ENCODE peak calls at places on chromosomes 6 and 20, in ten cellular contexts. One of them, this sample, is unnamed.

GRCh38 chr6:131770776-131771175 is 37.0 kb upstream of the ENPP1 start:
- DNase-seq in left colon: no peak
- DNase-seq in RPMI7951: no peak
- DNase-seq in cardiac fibroblast: peak; percentile 12
- DNase-seq in ureter: no peak
- DNase-seq in pons: no peak
- DNase-seq in ovary: no peak
- DNase-seq in left cardiac atrium: no peak
- DNase-seq in EL: no peak
- DNase-seq in HS-5: no peak
- DNase-seq in this sample: no peak

GRCh38 chr20:61253640-61254511 is 1.8 kb downstream of the CDH4 start:
- DNase-seq in left colon: no peak
- DNase-seq in RPMI7951: no peak
- DNase-seq in cardiac fibroblast: no peak
- DNase-seq in ureter: no peak
- DNase-seq in pons: no peak
- DNase-seq in ovary: no peak
- DNase-seq in left cardiac atrium: no peak
- DNase-seq in EL: peak; percentile 25
- DNase-seq in HS-5: no peak
- DNase-seq in this sample: no peak

GRCh38 chr20:14583413-14583812 is 246.0 kb upstream of the FLRT3 start:
- DNase-seq in left colon: no peak
- DNase-seq in RPMI7951: no peak
- DNase-seq in cardiac fibroblast: no peak
- DNase-seq in ureter: no peak
- DNase-seq in pons: no peak
- DNase-seq in ovary: no peak
- DNase-seq in left cardiac atrium: no peak
- DNase-seq in EL: peak; percentile 30
- DNase-seq in HS-5: no peak
- DNase-seq in this sample: peak; percentile 8

GRCh38 chr6:50272611-50273010 is 222.9 kb upstream of the DEFB112 start:
- DNase-seq in left colon: no peak
- DNase-seq in RPMI7951: peak; percentile 13
- DNase-seq in cardiac fibroblast: no peak
- DNase-seq in ureter: no peak
- DNase-seq in pons: no peak
- DNase-seq in ovary: no peak
- DNase-seq in left cardiac atrium: no peak
- DNase-seq in EL: peak; percentile 1
- DNase-seq in HS-5: no peak
- DNase-seq in this sample: peak; percentile 77

GRCh38 chr20:63536997-63537524 is at the start of gene PTK6:
- DNase-seq in left colon: peak; percentile 90
- DNase-seq in RPMI7951: no peak
- DNase-seq in cardiac fibroblast: no peak
- DNase-seq in ureter: peak; percentile 83
- DNase-seq in pons: no peak
- DNase-seq in ovary: no peak
- DNase-seq in left cardiac atrium: peak; percentile 60
- DNase-seq in EL: no peak
- DNase-seq in HS-5: no peak
- DNase-seq in this sample: peak; percentile 39

GRCh38 chr20:34369265-34369664 is 6.2 kb downstream of the ITCH start:
- DNase-seq in left colon: no peak
- DNase-seq in RPMI7951: no peak
- DNase-seq in cardiac fibroblast: no peak
- DNase-seq in ureter: no peak
- DNase-seq in pons: no peak
- DNase-seq in ovary: no peak
- DNase-seq in left cardiac atrium: no peak
- DNase-seq in EL: no peak
- DNase-seq in HS-5: no peak
- DNase-seq in this sample: no peak

GRCh38 chr20:62172666-62173065 is 10.2 kb upstream of the MTG2 start:
- DNase-seq in left colon: no peak
- DNase-seq in RPMI7951: no peak
- DNase-seq in cardiac fibroblast: no peak
- DNase-seq in ureter: no peak
- DNase-seq in pons: no peak
- DNase-seq in ovary: no peak
- DNase-seq in left cardiac atrium: no peak
- DNase-seq in EL: no peak
- DNase-seq in HS-5: no peak
- DNase-seq in this sample: no peak

GRCh38 chr6:32113386-32114352 is 4.5 kb upstream of the TNXB start:
- DNase-seq in left colon: peak; percentile 69
- DNase-seq in RPMI7951: peak; percentile 97
- DNase-seq in cardiac fibroblast: peak; percentile 99
- DNase-seq in ureter: peak; percentile 90
- DNase-seq in pons: peak; percentile 57
- DNase-seq in ovary: peak; percentile 97
- DNase-seq in left cardiac atrium: peak; percentile 92
- DNase-seq in EL: peak; percentile 99
- DNase-seq in HS-5: peak; percentile 78
- DNase-seq in this sample: peak; percentile 95

GRCh38 chr6:47752801-47753200 is 29.0 kb upstream of the OPN5 start:
- DNase-seq in left colon: no peak
- DNase-seq in RPMI7951: no peak
- DNase-seq in cardiac fibroblast: no peak
- DNase-seq in ureter: no peak
- DNase-seq in pons: no peak
- DNase-seq in ovary: no peak
- DNase-seq in left cardiac atrium: no peak
- DNase-seq in EL: no peak
- DNase-seq in HS-5: no peak
- DNase-seq in this sample: no peak

GRCh38 chr6:166720859-166721258 is 93.8 kb upstream of the RPS6KA2 start:
- DNase-seq in left colon: no peak
- DNase-seq in RPMI7951: no peak
- DNase-seq in cardiac fibroblast: no peak
- DNase-seq in ureter: no peak
- DNase-seq in pons: no peak
- DNase-seq in ovary: no peak
- DNase-seq in left cardiac atrium: no peak
- DNase-seq in EL: no peak
- DNase-seq in HS-5: no peak
- DNase-seq in this sample: no peak

GRCh38 chr6:150200428-150201105 is 57.7 kb downstream of the PPP1R14C start:
- DNase-seq in left colon: peak; percentile 66
- DNase-seq in RPMI7951: no peak
- DNase-seq in cardiac fibroblast: no peak
- DNase-seq in ureter: no peak
- DNase-seq in pons: no peak
- DNase-seq in ovary: no peak
- DNase-seq in left cardiac atrium: no peak
- DNase-seq in EL: no peak
- DNase-seq in HS-5: no peak
- DNase-seq in this sample: no peak

This sample was measured in MG63.